ENCODE peak calls at places on chromosomes 16 and 17, in eight cellular contexts. X is CD8-positive, alpha-beta memory T cell; T is heart left ventricle; E is colonic mucosa; M is OCI-LY7; W is fibroblast of lung; K is effector memory CD4-positive, alpha-beta T cell; F is mesendoderm. N is an unnamed sample. For H3K36me3 and H3K4me1, the result is how much of the 10 kb centered on the place peaks cover.

GRCh38 chr17:80279895-80280294 is 19.2 kb downstream of the RNF213 start:
- DNase-seq in W (peak), T (peak), K (no peak), M (no peak), F (no peak), E (peak), X (no peak), N (no peak)

GRCh38 chr17:59547131-59547915 is 18.1 kb upstream of the DHX40 start:
- DNase-seq in T (no peak), W (peak), M (no peak), K (no peak), X (no peak), E (no peak), F (no peak), N (no peak)

GRCh38 chr16:78522327-78522726 is 422.9 kb downstream of the WWOX start:
- DNase-seq in M (no peak), F (no peak), W (no peak), T (no peak), E (no peak), K (no peak), X (no peak), N (no peak)

GRCh38 chr16:56847173-56847948 is 17.6 kb upstream of the SLC12A3 start:
- DNase-seq in K (no peak), F (no peak), E (no peak), M (peak), W (peak), X (no peak), T (no peak), N (no peak)

GRCh38 chr16:73071131-73071940 is 23.4 kb upstream of the ZFHX3 start:
- DNase-seq in K (no peak), W (peak), T (peak), X (no peak), M (no peak), E (peak), F (peak), N (no peak)

GRCh38 chr16:87684106-87684677 is 81.6 kb downstream of the KLHDC4 start:
- DNase-seq in E (no peak), M (no peak), X (no peak), W (no peak), T (no peak), K (no peak), F (no peak), N (no peak)

GRCh38 chr16:53893731-53894435 is 189.9 kb downstream of the FTO start:
- DNase-seq in F (peak), M (no peak), T (no peak), K (no peak), X (no peak), W (peak), E (peak), N (no peak)

GRCh38 chr17:4770632-4771031 is 1.1 kb upstream of the TM4SF5 start:
- DNase-seq in W (no peak), F (no peak), K (no peak), X (no peak), M (no peak), E (no peak), T (no peak), N (no peak)

GRCh38 chr17:49817993-49818392 is 29.5 kb downstream of the KAT7 start:
- DNase-seq in T (no peak), M (no peak), F (no peak), W (no peak), K (peak), X (peak), E (no peak), N (peak)

GRCh38 chr16:58843675-58844074 is 109.6 kb upstream of the GOT2 start:
- DNase-seq in M (peak), W (peak), K (no peak), E (no peak), X (no peak), T (no peak), F (peak), N (no peak)

GRCh38 chr17:41492771-41493170 is 3.1 kb upstream of the KRT36 start:
- DNase-seq in F (no peak), T (no peak), X (no peak), E (peak), W (peak), K (no peak), M (no peak), N (no peak)

GRCh38 chr16:24988593-24989338 is 26.4 kb downstream of the ARHGAP17 start:
- DNase-seq in W (peak), M (peak), T (no peak), K (no peak), X (no peak), F (peak), E (peak), N (no peak)

GRCh38 chr16:80852261-80852872 is 48.0 kb upstream of the CDYL2 start:
- DNase-seq in E (peak), T (no peak), F (peak), X (no peak), W (peak), K (no peak), M (peak), N (no peak)

GRCh38 chr17:74807925-74808324 is 31.8 kb upstream of the NAT9 start:
- DNase-seq in E (no peak), W (peak), T (no peak), X (no peak), F (no peak), M (no peak), K (no peak), N (no peak)

GRCh38 chr17:72699566-72699965 is 392.9 kb downstream of the SLC39A11 start:
- DNase-seq in M (no peak), F (no peak), E (no peak), W (peak), K (no peak), T (no peak), X (no peak), N (no peak)

GRCh38 chr17:80529104-80529903 is 15.3 kb upstream of the RPTOR start:
- DNase-seq in F (no peak), W (no peak), E (no peak), K (no peak), X (no peak), M (no peak), T (no peak), N (no peak)

GRCh38 chr17:3935140-3935542 is 18.9 kb upstream of the P2RX1 start:
- DNase-seq in K (no peak), W (peak), M (peak), X (peak), F (peak), E (peak), T (no peak), N (peak)

GRCh38 chr16:84466692-84467091 is 37.8 kb downstream of the MEAK7 start:
- DNase-seq in X (no peak), T (no peak), M (no peak), F (no peak), E (no peak), K (no peak), W (no peak), N (no peak)

GRCh38 chr16:54672500-54672899 is 258.2 kb upstream of the IRX5 start:
- DNase-seq in M (no peak), K (no peak), F (no peak), E (no peak), W (no peak), T (no peak), X (no peak), N (no peak)

GRCh38 chr16:9647981-9648701 is 534.1 kb downstream of the GRIN2A start:
- DNase-seq in E (peak), T (no peak), K (no peak), W (peak), X (no peak), F (peak), M (peak), N (no peak)

GRCh38 chr17:82179946-82180475 is 32.6 kb downstream of the CCDC57 start:
- DNase-seq in X (no peak), K (no peak), F (no peak), E (no peak), W (no peak), M (no peak), T (peak), N (no peak)

GRCh38 chr17:45277216-45277849 is 15.4 kb upstream of the SPATA32 start:
- DNase-seq in T (peak), K (peak), X (peak), W (peak), M (peak), E (peak), F (peak), N (peak)

GRCh38 chr17:10526517-10526916 is 8.2 kb upstream of the MYH1 start:
- DNase-seq in E (no peak), F (no peak), T (no peak), W (no peak), M (no peak), K (no peak), X (no peak), N (no peak)

GRCh38 chr16:75116081-75116910 is at the start of gene LDHD:
- DNase-seq in F (peak), W (peak), X (no peak), T (peak), E (peak), K (no peak), M (no peak), N (no peak)

GRCh38 chr17:65627892-65628622 is 66.6 kb upstream of the AXIN2 start:
- DNase-seq in F (no peak), X (no peak), M (no peak), T (no peak), K (no peak), E (peak), W (peak), N (no peak)

GRCh38 chr16:2150418-2151187 is 2.2 kb downstream of the RAB26 start:
- DNase-seq in E (peak), F (peak), T (no peak), M (peak), X (no peak), K (no peak), W (peak), N (no peak)

GRCh38 chr17:48636177-48637018 is 10.2 kb upstream of the HOXB9 start:
- DNase-seq in E (peak), W (peak), F (peak), K (peak), X (peak), M (peak), T (no peak), N (peak)

GRCh38 chr17:67970783-67971182 is 25.5 kb downstream of the C17orf58 start:
- DNase-seq in M (no peak), W (no peak), F (no peak), K (no peak), E (no peak), X (no peak), T (no peak), N (no peak)

GRCh38 chr17:14061666-14062560 is 7.4 kb upstream of the COX10 start:
- DNase-seq in T (no peak), F (peak), X (no peak), W (peak), E (no peak), M (no peak), K (no peak), N (no peak)

GRCh38 chr16:11780988-11781680 is 15.9 kb downstream of the ZC3H7A start:
- DNase-seq in W (no peak), T (no peak), E (no peak), F (no peak), X (no peak), K (no peak), M (no peak), N (no peak)
- H3K36me3 ChIP-seq in W (under half), T (under half), E (under half), F (under half), X (under half), K (under half), M (under half), N (under half)

DNA sequence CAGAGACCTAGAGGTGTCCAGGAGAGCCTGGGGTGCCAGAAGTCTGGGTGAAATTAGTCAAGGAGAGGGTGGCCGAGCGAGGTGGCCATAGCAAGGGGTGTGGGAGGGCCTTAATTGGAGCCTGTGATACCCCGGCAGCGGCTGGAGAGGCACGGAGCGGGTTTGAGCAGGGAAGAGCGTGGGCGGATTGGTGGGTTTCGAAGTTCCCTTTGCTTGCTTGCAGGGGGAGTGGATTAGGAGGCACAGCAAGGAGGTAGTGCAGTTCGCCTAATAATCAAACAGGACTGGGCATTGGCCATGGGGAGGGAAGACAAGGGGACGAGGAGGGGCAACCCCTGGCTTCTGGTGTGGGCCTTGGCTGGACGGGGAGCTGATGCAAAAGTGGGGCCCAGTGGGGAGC is 5.4 kb upstream of the FAM83G start:
- DNase-seq in E (no peak), X (no peak), M (no peak), W (no peak), K (no peak), F (no peak), T (peak), N (no peak)
- H3K4me1 ChIP-seq in E (under half), X (under half), M (under half), W (under half), K (under half), F (under half), T (under half), N (under half)

GRCh38 chr16:13906426-13907089 is 13.4 kb upstream of the ERCC4 start:
- DNase-seq in X (no peak), T (no peak), M (peak), F (peak), K (no peak), E (no peak), W (no peak), N (no peak)

GRCh38 chr16:13911306-13911705 is 8.6 kb upstream of the ERCC4 start:
- DNase-seq in E (no peak), K (no peak), X (no peak), T (no peak), M (no peak), W (no peak), F (no peak), N (no peak)

GRCh38 chr16:13907431-13907830 is 12.5 kb upstream of the ERCC4 start:
- DNase-seq in E (no peak), K (no peak), W (no peak), F (no peak), X (no peak), T (no peak), M (no peak), N (no peak)

GRCh38 chr16:13909872-13910303 is 10.1 kb upstream of the ERCC4 start:
- DNase-seq in F (no peak), T (no peak), X (no peak), M (no peak), K (no peak), E (no peak), W (peak), N (no peak)

DNA sequence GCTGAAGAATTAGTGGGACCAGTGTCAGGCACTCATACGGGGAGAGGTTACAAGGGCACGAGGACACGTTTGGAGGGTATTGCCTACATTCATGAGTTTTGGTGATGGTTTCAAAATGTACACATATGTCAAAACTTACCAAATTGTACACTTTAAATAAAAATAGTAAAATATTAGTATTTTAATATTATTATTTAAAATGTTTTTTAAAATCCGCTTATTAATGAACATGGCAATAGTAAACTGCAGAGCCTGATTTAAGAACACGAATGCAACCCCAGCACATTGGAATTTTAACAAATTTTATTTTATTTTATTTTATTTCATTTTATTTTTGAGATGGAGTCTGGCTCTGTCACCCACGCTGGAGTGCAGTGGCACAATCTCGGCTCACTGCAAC is 10.9 kb upstream of the ERCC4 start:
- DNase-seq in X (no peak), E (no peak), M (no peak), F (no peak), K (no peak), W (no peak), T (no peak), N (no peak)
- H3K27ac ChIP-seq in X (no peak), E (no peak), M (no peak), F (no peak), K (no peak), W (no peak), T (peak), N (no peak)

GRCh38 chr17:75876938-75877751 is 1.2 kb downstream of the TRIM47 start:
- DNase-seq in K (no peak), E (peak), X (no peak), M (peak), T (peak), F (peak), W (peak), N (peak)

GRCh38 chr17:75876190-75876937 is 2.0 kb downstream of the TRIM47 start:
- DNase-seq in F (peak), T (peak), K (peak), E (peak), M (peak), X (peak), W (no peak), N (peak)

GRCh38 chr17:75878174-75878998 is at the start of gene TRIM47:
- DNase-seq in M (no peak), F (peak), X (no peak), W (peak), T (peak), K (no peak), E (peak), N (no peak)

DNA sequence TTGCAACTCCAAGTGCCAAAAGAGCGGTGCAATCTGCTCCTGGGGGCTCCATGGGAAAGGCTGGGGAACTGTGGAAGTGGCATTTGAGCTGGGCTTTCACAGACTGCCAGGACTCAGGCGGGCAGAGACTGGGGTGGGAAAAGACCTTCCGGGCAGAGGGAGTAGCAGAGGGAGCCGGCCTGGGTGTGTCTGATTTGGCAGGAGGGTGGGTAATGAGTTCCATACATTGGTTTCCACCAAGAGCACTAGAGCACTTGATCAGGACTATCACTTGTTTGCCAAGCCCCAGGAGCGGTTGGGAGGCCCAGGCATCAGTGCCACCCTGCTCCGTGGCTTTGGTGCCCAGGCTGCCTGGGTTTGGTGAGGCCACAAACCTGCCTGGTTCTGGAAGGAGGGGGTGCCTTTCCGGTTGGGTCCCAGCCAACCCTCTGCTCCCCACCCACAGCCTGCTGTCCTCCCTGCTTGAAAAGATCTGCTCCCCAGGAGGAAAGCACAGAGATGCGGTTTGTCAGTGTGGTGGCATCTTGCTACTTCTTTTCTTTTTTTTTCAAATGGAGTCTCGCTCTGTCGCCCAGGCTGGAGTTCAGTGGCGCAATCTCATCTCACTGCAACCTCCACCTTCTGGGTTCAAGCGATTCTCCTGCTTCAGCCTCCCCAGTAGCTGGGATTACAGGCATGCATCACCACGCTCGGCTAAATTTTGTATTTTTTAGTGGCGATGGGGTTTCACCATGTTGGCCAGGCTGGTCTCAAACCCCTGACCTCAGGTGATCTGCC is 3.5 kb upstream of the TRIM47 start:
- DNase-seq in M (no peak), W (no peak), X (no peak), E (no peak), F (no peak), T (no peak), K (no peak), N (no peak)
- H3K36me3 ChIP-seq in M (under half), W (under half), X (under half), E (under half), F (under half), T (under half), K (under half), N (under half)

GRCh38 chr17:75877752-75878173 is 618 bp downstream of the TRIM47 start:
- DNase-seq in K (peak), X (peak), F (peak), M (peak), E (peak), W (peak), T (peak), N (peak)
- H3K4me1 ChIP-seq in K (under half), X (under half), F (under half), M (under half), E (under half), W (under half), T (half or more), N (under half)

GRCh38 chr17:70525976-70526375 is 356.6 kb downstream of the KCNJ2 start:
- DNase-seq in K (no peak), F (no peak), X (no peak), T (no peak), W (no peak), E (peak), M (no peak), N (no peak)

GRCh38 chr17:70521821-70522256 is 352.5 kb downstream of the KCNJ2 start:
- DNase-seq in E (peak), X (no peak), F (no peak), W (peak), M (no peak), T (no peak), K (no peak), N (no peak)

GRCh38 chr17:70523407-70523806 is 354.1 kb downstream of the KCNJ2 start:
- DNase-seq in T (no peak), W (no peak), M (no peak), K (no peak), F (no peak), X (no peak), E (no peak), N (no peak)

DNA sequence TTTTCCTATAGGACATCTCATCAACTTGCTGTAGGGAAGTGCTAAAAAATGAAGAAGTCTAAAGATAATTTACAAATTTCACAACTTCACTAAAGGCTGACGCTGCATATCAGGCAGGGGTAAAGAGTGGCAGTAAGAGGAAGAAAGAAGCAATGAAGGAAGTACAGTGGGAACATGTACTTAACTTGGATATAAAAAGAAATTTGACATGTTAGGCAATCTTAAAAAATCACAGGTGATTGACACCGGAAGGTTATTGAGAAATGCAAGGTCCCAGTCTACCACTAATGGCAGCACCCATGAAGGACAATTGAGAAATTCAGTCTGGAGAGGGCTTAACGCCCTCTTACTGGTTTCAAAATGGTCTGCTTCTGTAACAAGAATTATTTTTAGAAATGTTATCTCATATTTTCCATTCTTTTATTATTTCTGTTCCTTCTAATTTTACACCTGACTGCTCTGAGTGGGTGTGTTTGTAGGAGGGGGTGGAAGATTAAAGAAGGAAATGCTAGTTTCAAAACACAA is 358.1 kb downstream of the KCNJ2 start:
- DNase-seq in W (peak), F (no peak), X (no peak), T (no peak), K (no peak), E (no peak), M (no peak), N (no peak)
- H3K27ac ChIP-seq in W (no peak), F (no peak), X (no peak), T (no peak), K (no peak), E (no peak), M (no peak), N (no peak)

GRCh38 chr17:29046440-29046839 is 3.5 kb downstream of the PIPOX start:
- DNase-seq in M (no peak), K (no peak), W (no peak), X (no peak), T (no peak), E (no peak), F (peak), N (no peak)

GRCh38 chr17:29042679-29043538 is at the start of gene PIPOX:
- DNase-seq in M (peak), X (no peak), W (peak), E (no peak), F (peak), K (no peak), T (no peak), N (no peak)

GRCh38 chr17:29045734-29046133 is 2.8 kb downstream of the PIPOX start:
- DNase-seq in T (no peak), E (no peak), F (no peak), W (no peak), K (no peak), X (no peak), M (no peak), N (no peak)

GRCh38 chr17:29043539-29044165 is 711 bp downstream of the PIPOX start:
- DNase-seq in T (no peak), X (no peak), W (no peak), K (no peak), E (no peak), M (no peak), F (no peak), N (no peak)

GRCh38 chr17:29045026-29045425 is 2.1 kb downstream of the PIPOX start:
- DNase-seq in K (no peak), X (no peak), M (no peak), F (no peak), E (no peak), W (no peak), T (no peak), N (no peak)
- H3K36me3 ChIP-seq in K (under half), X (under half), M (under half), F (under half), E (under half), W (under half), T (under half), N (under half)